ENCODE peak calls at places on chromosomes 1 and 21, in eight cellular contexts. Z is effector memory CD8-positive, alpha-beta T cell; K is COLO829; A is NCI-H1105 treated with DMSO at 0.1 percent for 48 hours; Y is neuronal stem cell; I is anterior cingulate cortex; S is K562; P is GM23338. M is an unnamed sample.

GRCh38 chr1:204475651-204476432 is 18.8 kb downstream of the PIK3C2B start:
- DNase-seq in Z (no peak), K (no peak), A (no peak), Y (no peak), I (no peak), S (no peak), P (no peak), M (no peak)

GRCh38 chr1:96538883-96539282 is 182.7 kb upstream of the PTBP2 start:
- DNase-seq in Z (no peak), K (no peak), A (no peak), Y (no peak), I (no peak), S (no peak), P (no peak), M (peak)

GRCh38 chr1:71755441-71755840 is 526.9 kb downstream of the NEGR1 start:
- DNase-seq in Z (no peak), K (peak), A (no peak), Y (no peak), I (no peak), S (no peak), P (no peak), M (no peak)

GRCh38 chr1:205048382-205048781 is 5.4 kb downstream of the CNTN2 start:
- DNase-seq in Z (no peak), K (no peak), A (no peak), Y (no peak), I (peak), S (no peak), P (no peak), M (peak)

GRCh38 chr1:117189726-117190125 is 21.0 kb downstream of the VTCN1 start:
- DNase-seq in Z (no peak), K (no peak), A (no peak), Y (no peak), I (no peak), S (no peak), P (no peak), M (no peak)

GRCh38 chr1:67169496-67169895 is 3.2 kb downstream of the IL23R start:
- DNase-seq in Z (no peak), K (no peak), A (no peak), Y (no peak), I (no peak), S (no peak), P (no peak), M (no peak)

GRCh38 chr21:32844653-32845443 is 73.3 kb upstream of the PAXBP1 start:
- DNase-seq in Z (no peak), K (peak), A (no peak), Y (no peak), I (no peak), S (no peak), P (no peak), M (no peak)

GRCh38 chr1:230540416-230540815 is 101.9 kb upstream of the COG2 start:
- DNase-seq in Z (no peak), K (no peak), A (no peak), Y (no peak), I (no peak), S (no peak), P (no peak), M (no peak)

GRCh38 chr1:30534551-30534940 is 188.8 kb downstream of the MATN1 start:
- DNase-seq in Z (no peak), K (no peak), A (no peak), Y (no peak), I (no peak), S (no peak), P (no peak), M (no peak)

GRCh38 chr1:6969106-6969505 is 183.9 kb downstream of the CAMTA1 start:
- DNase-seq in Z (no peak), K (no peak), A (no peak), Y (no peak), I (no peak), S (no peak), P (no peak), M (no peak)

GRCh38 chr1:176954242-176954641 is 210.3 kb downstream of the ASTN1 start:
- DNase-seq in Z (no peak), K (no peak), A (peak), Y (no peak), I (no peak), S (peak), P (peak), M (no peak)

GRCh38 chr1:231918239-231919015 is 291.8 kb downstream of the DISC1 start:
- DNase-seq in Z (peak), K (no peak), A (no peak), Y (no peak), I (no peak), S (no peak), P (no peak), M (no peak)

GRCh38 chr21:45013271-45013841 is 61.0 kb upstream of the ADARB1 start:
- DNase-seq in Z (no peak), K (no peak), A (no peak), Y (no peak), I (no peak), S (no peak), P (no peak), M (no peak)

GRCh38 chr1:156697481-156697880 is 7.9 kb downstream of the CRABP2 start:
- DNase-seq in Z (no peak), K (no peak), A (no peak), Y (no peak), I (no peak), S (no peak), P (no peak), M (no peak)

GRCh38 chr1:16354619-16355018 is 2.3 kb upstream of the FBXO42 start:
- DNase-seq in Z (no peak), K (no peak), A (no peak), Y (no peak), I (no peak), S (no peak), P (no peak), M (no peak)

GRCh38 chr1:170415734-170416372 is 116.1 kb upstream of the GORAB start:
- DNase-seq in Z (no peak), K (no peak), A (no peak), Y (no peak), I (no peak), S (no peak), P (no peak), M (no peak)

GRCh38 chr1:204619721-204620120 is 65.8 kb downstream of the LRRN2 start:
- DNase-seq in Z (no peak), K (no peak), A (no peak), Y (no peak), I (no peak), S (no peak), P (peak), M (no peak)

GRCh38 chr1:26302733-26303405 is 3.6 kb downstream of the UBXN11 start:
- DNase-seq in Z (no peak), K (no peak), A (no peak), Y (no peak), I (no peak), S (no peak), P (peak), M (no peak)

GRCh38 chr1:107782192-107782845 is 182.7 kb downstream of the VAV3 start:
- DNase-seq in Z (peak), K (peak), A (peak), Y (peak), I (no peak), S (peak), P (peak), M (peak)

GRCh38 chr1:66416295-66416694 is 117.7 kb upstream of the SGIP1 start:
- DNase-seq in Z (no peak), K (no peak), A (no peak), Y (no peak), I (no peak), S (no peak), P (no peak), M (no peak)

GRCh38 chr1:205321109-205321958 is at the start of gene NUAK2:
- DNase-seq in Z (peak), K (peak), A (peak), Y (peak), I (peak), S (peak), P (peak), M (peak)

GRCh38 chr1:18341291-18342058 is 139.3 kb upstream of the KLHDC7A start:
- DNase-seq in Z (no peak), K (no peak), A (no peak), Y (no peak), I (no peak), S (no peak), P (no peak), M (no peak)

GRCh38 chr1:41566274-41566885 is 81.9 kb upstream of the EDN2 start:
- DNase-seq in Z (no peak), K (no peak), A (no peak), Y (no peak), I (no peak), S (no peak), P (no peak), M (no peak)

GRCh38 chr1:42807056-42807668 is 9.8 kb upstream of the ERMAP start:
- DNase-seq in Z (no peak), K (no peak), A (no peak), Y (no peak), I (no peak), S (no peak), P (no peak), M (no peak)

GRCh38 chr1:106755682-106756406 is 300.6 kb upstream of the PRMT6 start:
- DNase-seq in Z (no peak), K (no peak), A (no peak), Y (no peak), I (no peak), S (no peak), P (no peak), M (no peak)

M was measured in Ammon's horn.